ENCODE peak calls at places on chromosomes 2 and 18, in nine cellular contexts. J, V, C, T, K, U, N, F and Z are unnamed samples.

GRCh38 chr2:120395686-120396518 is 50.0 kb downstream of the INHBB start:
- DNase-seq in N (no peak), V (no peak), F (no peak), U (no peak), J (no peak), T (no peak), C (no peak), K (no peak), Z (no peak)

GRCh38 chr2:235949567-235950472 is 218.4 kb downstream of the GBX2 start:
- DNase-seq in T (no peak), F (no peak), J (no peak), V (no peak), K (no peak), C (no peak), N (no peak), U (no peak), Z (no peak)

GRCh38 chr2:98768765-98769476 is 38.0 kb upstream of the MGAT4A start:
- DNase-seq in J (no peak), F (no peak), V (no peak), U (no peak), K (peak), T (no peak), C (no peak), N (no peak), Z (no peak)

GRCh38 chr2:49935456-49935855 is 781.1 kb upstream of the FSHR start:
- DNase-seq in T (no peak), N (no peak), U (no peak), J (no peak), K (no peak), F (no peak), C (no peak), V (no peak), Z (no peak)

GRCh38 chr18:49456794-49457193 is 3.7 kb downstream of the DYM start:
- DNase-seq in V (no peak), U (no peak), F (no peak), K (no peak), J (no peak), T (no peak), N (no peak), C (no peak), Z (peak)

GRCh38 chr2:127650785-127651380 is 4.9 kb downstream of the GPR17 start:
- DNase-seq in T (no peak), V (no peak), F (peak), N (peak), C (no peak), J (peak), U (no peak), K (no peak), Z (no peak)

GRCh38 chr2:74632209-74632938 is 15.8 kb downstream of the M1AP start:
- DNase-seq in N (no peak), F (peak), C (no peak), T (no peak), J (no peak), U (no peak), K (no peak), V (peak), Z (peak)

GRCh38 chr2:200081221-200081620 is 125.8 kb downstream of the MAIP1 start:
- DNase-seq in U (no peak), F (no peak), T (no peak), V (no peak), N (no peak), C (no peak), K (no peak), J (no peak), Z (no peak)

GRCh38 chr2:21860913-21861312 is 737.1 kb downstream of the TDRD15 start:
- DNase-seq in C (no peak), J (no peak), F (no peak), V (no peak), T (no peak), U (no peak), N (no peak), K (no peak), Z (no peak)

GRCh38 chr2:4673025-4673489 is 969.7 kb downstream of the DCDC2C start:
- DNase-seq in C (no peak), N (no peak), J (no peak), T (no peak), V (peak), F (no peak), U (no peak), K (peak), Z (no peak)

GRCh38 chr2:24986397-24986796 is 14.6 kb upstream of the DNAJC27 start:
- DNase-seq in V (no peak), T (no peak), F (no peak), N (peak), C (no peak), U (no peak), J (no peak), K (no peak), Z (no peak)

GRCh38 chr2:126899786-126900185 is 1.1 kb downstream of the TEX51 start:
- DNase-seq in V (no peak), T (no peak), U (no peak), J (no peak), N (no peak), F (no peak), K (no peak), C (peak), Z (no peak)

GRCh38 chr2:85707304-85707703 is 13.1 kb downstream of the GNLY start:
- DNase-seq in N (no peak), F (peak), V (peak), J (no peak), T (peak), C (no peak), U (peak), K (peak), Z (peak)

GRCh38 chr2:230721712-230722111 is 9.1 kb downstream of the CAB39 start:
- DNase-seq in C (no peak), T (peak), J (no peak), F (peak), U (no peak), N (no peak), V (no peak), K (no peak), Z (no peak)

GRCh38 chr2:64918220-64918886 is 70.8 kb upstream of the SLC1A4 start:
- DNase-seq in J (no peak), C (no peak), N (no peak), U (no peak), V (no peak), F (no peak), K (no peak), T (no peak), Z (no peak)

GRCh38 chr2:28185881-28186280 is 206.8 kb upstream of the FOSL2 start:
- DNase-seq in U (no peak), F (peak), V (no peak), J (no peak), N (no peak), K (no peak), T (no peak), C (no peak), Z (no peak)

GRCh38 chr18:74342416-74343043 is 26.9 kb downstream of the C18orf63 start:
- DNase-seq in U (no peak), J (no peak), N (no peak), T (peak), F (peak), V (peak), C (no peak), K (peak), Z (peak)

GRCh38 chr18:49212819-49213218 is 247.6 kb downstream of the DYM start:
- DNase-seq in C (no peak), K (no peak), V (no peak), T (no peak), J (no peak), N (no peak), F (peak), U (no peak), Z (no peak)

GRCh38 chr2:216504376-216504762 is 5.7 kb downstream of the RPL37A start:
- DNase-seq in N (no peak), T (no peak), J (no peak), C (no peak), F (no peak), U (no peak), V (no peak), K (no peak), Z (no peak)

GRCh38 chr18:48629730-48630324 is 91.0 kb downstream of the CTIF start:
- DNase-seq in N (no peak), T (no peak), V (no peak), U (no peak), K (no peak), J (no peak), F (peak), C (no peak), Z (peak)

GRCh38 chr2:18703555-18703954 is 114.2 kb upstream of the NT5C1B start:
- DNase-seq in C (no peak), V (no peak), F (no peak), K (no peak), U (no peak), J (no peak), T (no peak), N (no peak), Z (no peak)

GRCh38 chr2:240759454-240759853 is 60.6 kb downstream of the KIF1A start:
- DNase-seq in T (no peak), V (no peak), N (no peak), J (no peak), K (no peak), U (no peak), F (no peak), C (no peak), Z (no peak)

GRCh38 chr2:39313575-39313974 is 69.8 kb upstream of the CDKL4 start:
- DNase-seq in V (no peak), F (peak), C (no peak), J (no peak), U (no peak), T (no peak), N (no peak), K (no peak), Z (no peak)

GRCh38 chr18:36441872-36442271 is 144.4 kb downstream of the FHOD3 start:
- DNase-seq in V (no peak), U (no peak), J (no peak), C (no peak), N (no peak), F (peak), T (no peak), K (no peak), Z (peak)

GRCh38 chr2:217816396-217816869 is 186.4 kb downstream of the TNS1 start:
- DNase-seq in C (no peak), J (no peak), F (peak), V (no peak), U (no peak), N (peak), K (no peak), T (no peak), Z (no peak)

GRCh38 chr2:9492927-9493326 is 18.6 kb downstream of the IAH1 start:
- DNase-seq in F (no peak), C (no peak), J (no peak), T (no peak), N (no peak), U (no peak), K (no peak), V (no peak), Z (no peak)

GRCh38 chr18:32040936-32041335 is 22.3 kb downstream of the RNF125 start:
- DNase-seq in F (no peak), N (no peak), V (no peak), J (no peak), U (no peak), T (peak), K (peak), C (no peak), Z (no peak)

GRCh38 chr2:213164263-213164662 is 12.9 kb upstream of the IKZF2 start:
- DNase-seq in V (no peak), F (no peak), T (no peak), K (no peak), J (no peak), U (no peak), N (no peak), C (no peak), Z (no peak)

GRCh38 chr18:75408554-75409506 is 18.7 kb downstream of the SMIM21 start:
- DNase-seq in K (peak), V (peak), T (no peak), C (no peak), U (no peak), J (no peak), F (peak), N (no peak), Z (peak)